ENCODE peak calls at places on chromosomes 12 and 14, in four cellular contexts. O is left lung, C is glutamatergic neuron, P is lower leg skin. Z is an unnamed sample.

GRCh38 chr12:42299392-42300308 is 26.2 kb downstream of the ZCRB1 start:
- DNase-seq in O (no peak), C (no peak), P (no peak), Z (no peak)

GRCh38 chr14:22370084-22370847 is 218.8 kb downstream of the DAD1 start:
- DNase-seq in O (peak; percentile 68), C (no peak), P (no peak), Z (no peak)

GRCh38 chr12:121530600-121531355 is 50.0 kb downstream of the KDM2B start:
- DNase-seq in O (peak; percentile 84), C (no peak), P (peak; percentile 93), Z (no peak)

GRCh38 chr12:11779286-11779685 is 129.8 kb downstream of the ETV6 start:
- DNase-seq in O (no peak), C (no peak), P (no peak), Z (no peak)

GRCh38 chr12:106342397-106343212 is 14.9 kb upstream of the POLR3B start:
- DNase-seq in O (peak; percentile 77), C (no peak), P (peak; percentile 95), Z (no peak)

GRCh38 chr12:6605425-6606330 is 1.5 kb downstream of the CHD4 start:
- DNase-seq in O (no peak), C (no peak), P (no peak), Z (no peak)

GRCh38 chr12:52797529-52797894 is 1.6 kb upstream of the KRT3 start:
- DNase-seq in O (no peak), C (no peak), P (no peak), Z (no peak)

GRCh38 chr12:21559855-21560569 is 33.9 kb downstream of the SPX start:
- DNase-seq in O (no peak), C (no peak), P (no peak), Z (no peak)

GRCh38 chr14:90781876-90782275 is 34.4 kb downstream of the TTC7B start:
- DNase-seq in O (no peak), C (no peak), P (peak; percentile 36), Z (no peak)

GRCh38 chr12:79162948-79163347 is 298.4 kb downstream of the SYT1 start:
- DNase-seq in O (no peak), C (no peak), P (no peak), Z (no peak)

GRCh38 chr12:100794441-100795192 is at the start of gene ANO4:
- DNase-seq in O (no peak), C (peak; percentile 34), P (no peak), Z (no peak)

GRCh38 chr14:76376001-76376404 is at the start of gene ESRRB:
- DNase-seq in O (no peak), C (peak; percentile 58), P (no peak), Z (no peak)

GRCh38 chr12:6873094-6874006 is at the start of gene SPSB2:
- DNase-seq in O (peak; percentile 99), C (peak; percentile 100), P (peak; percentile 99), Z (peak; percentile 99)

GRCh38 chr14:93936245-93936644 is 9.1 kb downstream of the FAM181A start:
- DNase-seq in O (no peak), C (peak; percentile 51), P (no peak), Z (no peak)

GRCh38 chr12:503111-503761 is 43.5 kb downstream of the B4GALNT3 start:
- DNase-seq in O (peak; percentile 76), C (no peak), P (peak; percentile 81), Z (no peak)

GRCh38 chr12:91361864-91362263 is 179.2 kb upstream of the DCN start:
- DNase-seq in O (no peak), C (no peak), P (no peak), Z (no peak)

GRCh38 chr14:41586237-41586636 is 20.4 kb upstream of the LRFN5 start:
- DNase-seq in O (no peak), C (no peak), P (no peak), Z (no peak)

DNA sequence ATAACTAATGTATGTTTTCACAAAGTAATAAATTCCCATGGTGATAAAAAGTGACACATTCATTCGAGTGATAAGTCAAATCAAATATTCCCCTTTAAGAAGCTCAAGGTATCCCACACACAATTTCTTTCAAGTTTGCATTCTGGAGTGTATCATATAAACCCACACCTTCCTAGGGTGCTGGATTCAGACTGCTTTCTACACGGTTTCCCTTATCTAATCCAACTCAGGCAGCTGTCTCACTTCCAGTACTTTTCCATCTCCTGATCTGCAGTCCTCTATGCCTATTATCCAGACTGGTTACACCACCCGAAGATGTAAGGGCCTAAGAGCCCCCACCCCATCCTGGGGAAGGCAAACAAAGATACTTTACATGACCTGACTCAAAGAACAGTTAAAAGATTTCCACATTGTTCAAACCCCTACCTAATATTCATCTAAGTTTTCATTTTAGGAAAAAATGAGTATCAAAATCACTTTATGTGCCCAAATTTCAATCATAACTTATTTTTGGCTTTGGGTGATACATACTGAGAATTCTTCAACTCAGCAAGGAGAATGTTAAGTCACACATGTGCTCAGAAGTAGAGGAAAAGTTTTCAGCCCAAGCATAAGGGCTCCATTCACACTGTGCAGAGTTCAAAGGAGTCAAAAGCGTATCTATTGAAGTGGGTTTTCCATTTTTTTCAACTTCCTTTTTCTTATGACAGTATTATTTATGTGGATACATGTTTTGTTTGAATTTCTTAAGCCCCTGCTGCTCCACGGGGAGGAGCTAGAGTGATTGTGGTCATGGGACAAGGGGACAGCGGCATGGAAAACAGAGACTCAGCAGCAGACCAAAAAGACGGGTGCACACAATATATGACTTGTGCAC is 41.8 kb downstream of the CORO1C start:
- DNase-seq in O (peak; percentile 54), C (no peak), P (no peak), Z (no peak)
- TF ChIP-seq CTCF in O (no peak), C (no peak), P (no peak), Z (no peak)

DNA sequence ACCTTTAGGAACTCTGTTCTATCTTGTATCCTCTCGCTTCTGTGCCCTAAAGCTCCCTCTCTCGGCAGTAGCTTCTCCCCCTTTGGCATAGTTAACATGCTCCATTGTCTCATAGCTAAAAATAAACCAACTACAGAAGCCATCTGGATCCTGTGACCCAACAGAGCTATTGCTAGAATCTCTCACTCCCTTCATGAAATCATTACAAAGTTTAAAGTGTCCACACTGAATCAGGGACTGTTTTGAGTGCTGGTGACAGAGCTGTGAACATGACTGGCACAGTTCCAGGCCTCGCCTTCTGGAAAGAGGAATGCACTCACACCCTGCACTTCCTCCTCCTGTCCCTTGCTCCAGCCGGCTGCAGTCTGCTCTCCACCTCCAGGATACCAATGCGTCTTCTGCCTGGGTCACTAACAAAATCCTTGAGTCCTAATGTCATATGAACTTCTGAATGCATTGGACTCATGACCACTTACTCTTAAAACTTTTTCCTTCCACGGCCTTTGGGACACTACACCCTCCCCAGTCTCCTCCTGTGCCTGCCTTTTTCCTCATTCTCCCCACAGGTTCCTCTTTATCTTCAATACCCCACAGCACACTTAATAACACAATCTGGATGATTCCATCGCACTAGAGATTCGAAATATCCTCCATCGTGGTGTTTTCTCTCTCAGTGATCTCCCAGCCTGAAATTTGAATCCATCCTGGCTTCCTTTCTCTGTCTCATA is 13.2 kb downstream of the PLBD1 start:
- DNase-seq in O (peak; percentile 92), C (no peak), P (peak; percentile 95), Z (no peak)
- TF ChIP-seq CTCF in O (peak; percentile 12), C (no peak), P (no peak), Z (no peak)

DNA sequence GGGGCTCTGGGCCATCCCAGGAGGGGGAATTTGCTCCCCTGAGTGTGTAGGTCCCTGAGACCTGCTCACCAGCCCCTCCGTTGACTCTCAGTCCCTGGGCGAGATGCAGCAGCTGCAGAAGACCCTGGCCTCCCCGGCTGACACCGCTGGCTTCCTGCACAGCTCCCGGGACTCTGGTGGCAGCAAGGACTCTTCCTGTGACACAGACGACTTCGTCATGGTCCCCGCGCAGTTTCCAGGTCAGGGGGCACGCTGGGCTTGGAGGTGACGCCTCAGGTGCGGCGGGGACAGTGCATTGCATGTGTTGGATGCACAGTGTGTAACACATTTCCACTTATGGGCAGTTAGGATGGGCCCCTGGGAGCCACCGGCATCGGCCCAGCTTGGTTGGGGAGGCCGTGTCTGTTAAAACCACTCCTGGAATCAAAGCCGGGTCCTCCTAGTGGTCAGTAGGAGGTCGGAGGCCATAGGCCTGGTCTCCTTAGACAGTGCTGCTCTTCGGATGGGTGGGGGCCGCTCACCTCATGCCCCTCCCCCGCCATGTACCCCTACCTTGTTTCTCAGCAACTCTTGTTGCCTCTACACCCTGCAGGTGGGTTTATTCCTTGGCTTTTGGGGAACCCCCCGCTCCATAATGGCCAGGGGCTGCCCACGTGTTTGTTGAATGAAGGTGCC is 17.1 kb upstream of the PUS1 start:
- DNase-seq in O (no peak), C (no peak), P (no peak), Z (no peak)
- TF ChIP-seq CTCF in O (no peak), C (no peak), P (no peak), Z (no peak)

GRCh38 chr12:57893460-57894353 is 47.2 kb upstream of the CTDSP2 start:
- DNase-seq in O (peak; percentile 84), C (no peak), P (peak; percentile 98), Z (peak; percentile 85)
- TF ChIP-seq CTCF in O (no peak), C (no peak), P (no peak), Z (peak; percentile 29)

DNA sequence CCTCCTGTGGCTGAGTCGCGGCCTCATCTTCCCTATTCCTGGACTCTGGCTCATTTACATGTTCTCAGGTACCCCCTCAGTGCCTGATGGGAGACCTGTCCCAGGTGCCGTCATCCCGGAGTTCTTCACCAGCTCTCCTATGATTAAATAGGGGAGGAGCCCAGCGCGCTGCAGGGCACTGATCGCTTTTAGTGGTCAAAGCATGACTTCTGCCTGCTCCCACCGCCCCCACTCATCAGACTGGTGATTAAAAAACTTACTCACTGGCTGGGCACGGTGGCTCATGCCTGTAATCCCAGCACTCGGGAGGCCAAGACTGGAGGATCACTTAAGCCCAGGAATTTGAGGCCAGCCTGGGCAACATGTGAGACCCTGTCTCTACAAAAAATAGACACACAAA is 85.9 kb downstream of the FOXN4 start:
- DNase-seq in O (no peak), C (no peak), P (no peak), Z (no peak)
- TF ChIP-seq CTCF in O (no peak), C (no peak), P (no peak), Z (no peak)

GRCh38 chr14:80358112-80358511 is 146.8 kb upstream of the DIO2 start:
- DNase-seq in O (no peak), C (no peak), P (no peak), Z (no peak)

GRCh38 chr14:80350707-80351106 is 139.4 kb upstream of the DIO2 start:
- DNase-seq in O (no peak), C (no peak), P (no peak), Z (no peak)

GRCh38 chr14:80356413-80356812 is 145.1 kb upstream of the DIO2 start:
- DNase-seq in O (no peak), C (no peak), P (no peak), Z (no peak)
- TF ChIP-seq CTCF in O (no peak), C (peak; percentile 38), P (no peak), Z (peak; percentile 66)

GRCh38 chr14:20440882-20441281 is 4.9 kb upstream of the KLHL33 start:
- DNase-seq in O (no peak), C (no peak), P (no peak), Z (no peak)
- TF ChIP-seq CTCF in O (no peak), C (no peak), P (no peak), Z (no peak)

Z was measured in type B pancreatic cell.